ENCODE peak calls at places on chromosome 21, in seven cellular contexts. Y, R, U, S, J, E and M are unnamed samples.

GRCh38 chr21:45977396-45977795 is 4.2 kb upstream of the COL6A1 start:
- DNase-seq in E (no peak), R (peak), Y (no peak), S (no peak), U (no peak), J (no peak), M (no peak)

GRCh38 chr21:33384851-33385331 is 18.3 kb upstream of the IFNGR2 start:
- DNase-seq in Y (no peak), S (no peak), R (no peak), U (peak), E (no peak), J (no peak), M (no peak)

GRCh38 chr21:39976805-39977204 is 109.6 kb downstream of the PCP4 start:
- DNase-seq in U (no peak), S (no peak), E (no peak), Y (no peak), J (no peak), R (peak), M (no peak)

GRCh38 chr21:38303300-38303699 is 46.5 kb downstream of the KCNJ15 start:
- DNase-seq in R (peak), S (peak), Y (peak), J (no peak), U (peak), E (peak), M (peak)

GRCh38 chr21:39775816-39776215 is 30.8 kb downstream of the IGSF5 start:
- DNase-seq in J (no peak), S (no peak), Y (no peak), E (no peak), U (no peak), R (no peak), M (no peak)

GRCh38 chr21:35926003-35926541 is 134.3 kb downstream of the SETD4 start:
- DNase-seq in Y (no peak), R (no peak), U (no peak), J (no peak), E (no peak), S (no peak), M (no peak)

GRCh38 chr21:35059742-35060141 is 10.6 kb upstream of the RUNX1 start:
- DNase-seq in J (no peak), S (no peak), U (peak), E (no peak), Y (no peak), R (no peak), M (no peak)

GRCh38 chr21:35624896-35625295 is 435.4 kb downstream of the SETD4 start:
- DNase-seq in S (no peak), R (no peak), U (no peak), J (no peak), E (no peak), Y (no peak), M (no peak)

GRCh38 chr21:46097826-46098286 is at the start of gene COL6A2:
- DNase-seq in E (peak), Y (peak), S (peak), R (peak), J (peak), U (peak), M (no peak)

GRCh38 chr21:35400233-35400939 is 351.3 kb upstream of the RUNX1 start:
- DNase-seq in R (no peak), Y (peak), E (peak), U (peak), J (peak), S (peak), M (peak)

GRCh38 chr21:28614816-28615215 is 377.9 kb downstream of the LTN1 start:
- DNase-seq in U (no peak), S (no peak), Y (no peak), E (no peak), R (no peak), J (no peak), M (no peak)

GRCh38 chr21:37245151-37245550 is 22.0 kb downstream of the VPS26C start:
- DNase-seq in S (no peak), Y (no peak), E (no peak), U (no peak), R (no peak), J (no peak), M (no peak)

GRCh38 chr21:16279658-16280581 is 550.1 kb downstream of the USP25 start:
- DNase-seq in R (peak), J (no peak), E (peak), Y (peak), U (peak), S (peak), M (no peak)

GRCh38 chr21:35943752-35944151 is 116.6 kb downstream of the SETD4 start:
- DNase-seq in J (no peak), U (no peak), R (no peak), Y (no peak), S (no peak), E (no peak), M (no peak)

GRCh38 chr21:36456714-36457399 is 23.1 kb downstream of the CLDN14 start:
- DNase-seq in R (no peak), S (peak), U (no peak), Y (no peak), E (peak), J (no peak), M (peak)

GRCh38 chr21:28936721-28937120 is 56.0 kb downstream of the LTN1 start:
- DNase-seq in J (no peak), Y (no peak), S (no peak), E (no peak), R (no peak), U (no peak), M (no peak)

GRCh38 chr21:35565204-35565611 is 495.1 kb downstream of the SETD4 start:
- DNase-seq in E (peak), J (no peak), Y (peak), S (peak), R (no peak), U (peak), M (peak)

GRCh38 chr21:38806153-38806941 is 618 bp downstream of the ETS2 start:
- DNase-seq in J (peak), U (no peak), Y (no peak), E (no peak), R (peak), S (no peak), M (no peak)

GRCh38 chr21:35988396-35989140 is 71.8 kb downstream of the SETD4 start:
- DNase-seq in S (no peak), R (peak), E (no peak), U (no peak), J (no peak), Y (no peak), M (no peak)

GRCh38 chr21:36684957-36685714 is 13.8 kb upstream of the SIM2 start:
- DNase-seq in S (no peak), E (no peak), U (no peak), J (no peak), Y (no peak), R (peak), M (no peak)

GRCh38 chr21:46425566-46425965 is 33.1 kb upstream of the DIP2A start:
- DNase-seq in E (no peak), Y (no peak), R (no peak), S (no peak), U (no peak), J (peak), M (no peak)

GRCh38 chr21:34639882-34640788 is 25.2 kb upstream of the RCAN1 start:
- DNase-seq in E (no peak), R (peak), U (peak), Y (peak), S (no peak), J (no peak), M (no peak)

GRCh38 chr21:24123785-24124184 is 1483.5 kb downstream of the MRPL39 start:
- DNase-seq in S (no peak), R (no peak), E (no peak), U (no peak), Y (no peak), J (no peak), M (no peak)

GRCh38 chr21:36005018-36005417 is 55.3 kb downstream of the SETD4 start:
- DNase-seq in U (peak), R (peak), J (no peak), S (peak), E (no peak), Y (peak), M (no peak)

GRCh38 chr21:35475768-35476167 is 426.7 kb upstream of the RUNX1 start:
- DNase-seq in R (no peak), S (peak), J (no peak), U (peak), E (peak), Y (peak), M (peak)

GRCh38 chr21:14306143-14306907 is 76.6 kb downstream of the HSPA13 start:
- DNase-seq in E (peak), R (no peak), J (no peak), Y (peak), S (peak), U (peak), M (peak)
- TF ChIP-seq CTCF in E (peak), R (no peak), J (no peak), Y (no peak), S (peak), U (no peak), M (no peak)

GRCh38 chr21:44816761-44817505 is 929 bp downstream of the SUMO3 start:
- DNase-seq in U (no peak), S (no peak), R (no peak), J (no peak), E (no peak), Y (no peak), M (no peak)
- H3K4me3 ChIP-seq in U (peak), S (peak), R (peak), J (peak), E (peak), Y (peak), M (peak)

GRCh38 chr21:17585875-17586450 is 26.7 kb downstream of the BTG3 start:
- DNase-seq in E (peak), R (no peak), J (no peak), S (peak), U (peak), Y (peak), M (peak)
- TF ChIP-seq CTCF in E (peak), R (no peak), J (peak), S (peak), U (peak), Y (peak), M (peak)

DNA sequence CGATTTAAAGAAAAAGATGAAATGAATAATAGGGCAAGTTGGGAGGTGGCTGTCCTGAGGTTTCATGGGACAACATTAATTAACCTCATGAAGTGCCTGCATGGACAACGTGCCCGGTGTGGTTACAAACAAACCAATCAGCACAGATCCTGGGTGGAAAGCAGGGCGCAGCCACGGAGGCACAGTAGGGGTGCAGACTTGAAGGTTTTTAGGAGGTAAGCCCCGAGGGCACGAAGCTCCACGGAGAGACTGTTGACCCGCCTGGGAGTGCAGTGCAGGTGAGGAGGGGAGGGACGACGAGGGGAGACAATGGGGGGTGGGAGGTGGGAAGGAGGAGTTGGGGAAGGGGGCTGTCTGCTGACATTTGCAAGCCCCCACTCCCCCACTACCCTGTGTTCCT is 2.3 kb upstream of the RIPK4 start:
- DNase-seq in Y (no peak), S (no peak), R (peak), U (no peak), J (no peak), E (no peak), M (no peak)
- H3K4me3 ChIP-seq in Y (no peak), S (peak), R (no peak), U (no peak), J (peak), E (peak), M (no peak)

DNA sequence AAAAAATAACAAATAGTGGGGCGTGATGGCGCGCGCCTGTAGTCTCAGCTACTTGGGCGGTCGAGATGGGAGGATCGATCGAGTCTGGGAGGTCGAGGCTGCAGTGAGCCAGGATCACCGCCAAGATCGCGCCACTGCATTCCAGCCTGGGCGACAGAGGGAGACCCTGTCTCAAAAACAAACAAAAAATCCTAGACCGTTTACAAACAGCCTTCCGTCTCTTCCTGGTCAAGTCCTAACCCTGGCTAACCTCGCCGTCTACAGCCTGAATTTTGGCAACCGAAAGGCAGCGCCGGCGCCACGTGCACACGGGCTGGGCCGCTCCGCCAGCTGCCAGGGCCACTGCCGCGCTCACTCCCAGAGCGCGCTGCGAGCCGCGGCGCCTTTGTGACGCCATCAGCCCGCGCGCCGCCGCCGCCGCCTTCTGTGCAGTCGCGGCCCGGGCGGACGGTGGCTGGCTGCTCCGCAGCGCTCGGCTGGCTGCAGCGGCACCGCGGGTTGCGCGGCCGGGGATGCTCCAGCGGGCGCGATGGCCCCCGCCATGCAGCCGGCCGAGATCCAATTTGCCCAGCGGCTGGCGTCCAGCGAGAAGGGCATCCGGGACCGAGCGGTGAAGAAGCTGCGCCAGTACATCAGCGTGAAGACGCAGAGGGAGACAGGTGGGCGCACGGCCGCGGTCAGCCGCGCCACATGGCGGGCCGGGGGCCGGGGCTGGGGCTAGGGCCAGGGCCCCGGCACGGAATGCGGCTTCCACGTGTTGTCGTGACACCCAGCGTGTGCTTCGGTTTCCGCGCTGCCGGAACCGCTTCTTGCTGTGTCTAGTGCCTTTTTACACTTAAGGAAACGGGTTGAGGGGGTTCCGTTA is at the start of the genes HSF2BP and RRP1B:
- DNase-seq in U (peak), S (peak), R (peak), Y (peak), J (peak), E (peak), M (peak)
- TF ChIP-seq CTCF in U (peak), S (no peak), R (no peak), Y (peak), J (no peak), E (no peak), M (peak)

DNA sequence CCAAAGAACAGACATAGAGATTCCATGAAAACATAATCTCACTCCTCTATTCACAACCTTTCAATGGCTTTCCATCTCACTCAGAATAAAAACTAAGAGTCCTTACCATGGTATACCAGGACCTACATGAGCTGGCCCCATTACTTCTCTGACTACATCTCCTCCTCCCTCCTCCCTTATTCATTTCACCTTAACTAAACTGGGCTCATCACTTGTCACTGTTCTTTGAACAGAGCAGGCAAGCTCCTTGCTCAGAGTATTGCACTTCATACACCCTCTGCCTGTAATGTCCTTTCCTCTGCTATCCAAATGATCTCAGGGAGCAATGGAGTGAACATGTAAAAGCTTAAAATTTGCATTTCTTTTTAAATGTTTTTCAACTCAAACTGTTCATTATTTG is 142.0 kb downstream of the MRPL39 start:
- DNase-seq in R (no peak), U (no peak), E (no peak), S (no peak), J (no peak), Y (no peak), M (no peak)
- H3K4me3 ChIP-seq in R (no peak), U (no peak), E (no peak), S (no peak), J (no peak), Y (no peak), M (no peak)

GRCh38 chr21:41932191-41932575 is 21.6 kb downstream of the C2CD2 start:
- DNase-seq in E (peak), R (no peak), Y (peak), S (peak), J (no peak), U (peak), M (peak)
- TF ChIP-seq CTCF in E (peak), R (no peak), Y (peak), S (peak), J (no peak), U (peak), M (peak)

DNA sequence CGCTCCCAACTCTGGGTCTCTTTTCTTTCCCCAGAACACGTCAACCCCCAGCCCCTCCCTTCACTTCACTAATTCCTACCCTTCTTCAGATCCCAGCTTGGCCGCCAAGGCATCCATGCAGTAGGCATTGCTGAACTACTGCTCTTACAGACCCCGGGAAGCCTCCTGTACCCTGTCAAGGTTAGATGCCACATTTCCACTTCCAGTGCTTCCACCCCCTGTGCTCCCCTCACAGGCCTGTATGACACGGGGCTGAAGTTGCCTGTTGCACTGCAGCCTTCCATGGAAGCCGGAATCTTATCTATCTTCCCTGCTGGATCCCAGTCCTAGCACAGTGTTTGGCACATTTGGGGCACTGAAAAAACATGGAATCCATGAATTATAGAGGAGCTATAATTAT is 99.0 kb upstream of the SOD1 start:
- DNase-seq in Y (no peak), E (no peak), J (no peak), R (no peak), S (no peak), U (no peak), M (no peak)
- H3K4me3 ChIP-seq in Y (no peak), E (no peak), J (no peak), R (no peak), S (no peak), U (no peak), M (no peak)